ENCODE peak calls at places on chromosomes 5 and 9, in seven cellular contexts. One of them, this sample, is unnamed.

GRCh38 chr9:107838766-107839165 is 349.2 kb upstream of the KLF4 start:
- DNase-seq in ovary: no peak
- DNase-seq in stomach: no peak
- DNase-seq in GM12878: no peak
- DNase-seq in A549: no peak
- DNase-seq in suprapubic skin: no peak
- DNase-seq in SK-N-SH: no peak
- DNase-seq in this sample: no peak

GRCh38 chr5:56012281-56012963 is 17.7 kb upstream of the IL6ST start:
- DNase-seq in SK-N-SH: no peak
- DNase-seq in A549: no peak
- DNase-seq in ovary: no peak
- DNase-seq in stomach: peak
- DNase-seq in suprapubic skin: no peak
- DNase-seq in GM12878: no peak
- DNase-seq in this sample: no peak

GRCh38 chr5:109989161-109989560 is 299.4 kb downstream of the MAN2A1 start:
- DNase-seq in suprapubic skin: no peak
- DNase-seq in stomach: no peak
- DNase-seq in A549: no peak
- DNase-seq in SK-N-SH: no peak
- DNase-seq in ovary: no peak
- DNase-seq in GM12878: no peak
- DNase-seq in this sample: no peak

GRCh38 chr5:165029471-165029870 is 1524.1 kb downstream of the MAT2B start:
- DNase-seq in GM12878: no peak
- DNase-seq in SK-N-SH: peak
- DNase-seq in ovary: no peak
- DNase-seq in A549: peak
- DNase-seq in suprapubic skin: no peak
- DNase-seq in stomach: no peak
- DNase-seq in this sample: no peak

GRCh38 chr9:78026416-78026815 is 5.2 kb downstream of the GNAQ start:
- DNase-seq in suprapubic skin: no peak
- DNase-seq in ovary: no peak
- DNase-seq in A549: no peak
- DNase-seq in GM12878: no peak
- DNase-seq in SK-N-SH: no peak
- DNase-seq in stomach: no peak
- DNase-seq in this sample: no peak

GRCh38 chr5:119966028-119966427 is 336.7 kb downstream of the FAM170A start:
- DNase-seq in ovary: no peak
- DNase-seq in A549: no peak
- DNase-seq in SK-N-SH: no peak
- DNase-seq in GM12878: no peak
- DNase-seq in suprapubic skin: no peak
- DNase-seq in stomach: no peak
- DNase-seq in this sample: no peak

GRCh38 chr9:83706703-83707517 is 848 bp downstream of the UBQLN1 start:
- DNase-seq in suprapubic skin: peak
- DNase-seq in SK-N-SH: peak
- DNase-seq in GM12878: no peak
- DNase-seq in stomach: peak
- DNase-seq in ovary: no peak
- DNase-seq in A549: peak
- DNase-seq in this sample: peak

GRCh38 chr9:127977877-127978647 is 2.7 kb downstream of the EEIG1 start:
- DNase-seq in A549: peak
- DNase-seq in ovary: peak
- DNase-seq in GM12878: no peak
- DNase-seq in stomach: peak
- DNase-seq in SK-N-SH: no peak
- DNase-seq in suprapubic skin: no peak
- DNase-seq in this sample: peak

GRCh38 chr9:16196206-16196605 is 643.4 kb downstream of the CCDC171 start:
- DNase-seq in GM12878: no peak
- DNase-seq in stomach: no peak
- DNase-seq in suprapubic skin: no peak
- DNase-seq in A549: no peak
- DNase-seq in SK-N-SH: no peak
- DNase-seq in ovary: no peak
- DNase-seq in this sample: no peak

GRCh38 chr9:99000480-99001395 is 57.0 kb downstream of the COL15A1 start:
- DNase-seq in A549: peak
- DNase-seq in stomach: peak
- DNase-seq in SK-N-SH: peak
- DNase-seq in suprapubic skin: peak
- DNase-seq in ovary: no peak
- DNase-seq in GM12878: peak
- DNase-seq in this sample: no peak

GRCh38 chr9:128552744-128553221 is 396 bp downstream of the SPTAN1 start:
- DNase-seq in suprapubic skin: peak
- DNase-seq in ovary: peak
- DNase-seq in SK-N-SH: peak
- DNase-seq in stomach: peak
- DNase-seq in GM12878: no peak
- DNase-seq in A549: peak
- DNase-seq in this sample: peak

GRCh38 chr5:173740400-173740799 is 124.0 kb upstream of the BOD1 start:
- DNase-seq in stomach: no peak
- DNase-seq in SK-N-SH: no peak
- DNase-seq in GM12878: no peak
- DNase-seq in A549: no peak
- DNase-seq in ovary: no peak
- DNase-seq in suprapubic skin: no peak
- DNase-seq in this sample: no peak

GRCh38 chr9:21761309-21761901 is 41.0 kb upstream of the MTAP start:
- DNase-seq in SK-N-SH: no peak
- DNase-seq in suprapubic skin: no peak
- DNase-seq in stomach: no peak
- DNase-seq in A549: no peak
- DNase-seq in GM12878: peak
- DNase-seq in ovary: no peak
- DNase-seq in this sample: no peak

GRCh38 chr9:136254381-136255165 is 9.0 kb upstream of the QSOX2 start:
- DNase-seq in SK-N-SH: no peak
- DNase-seq in GM12878: no peak
- DNase-seq in suprapubic skin: no peak
- DNase-seq in ovary: peak
- DNase-seq in stomach: no peak
- DNase-seq in A549: peak
- DNase-seq in this sample: no peak

GRCh38 chr9:128098017-128098935 is 29.3 kb downstream of the PTGES2 start:
- DNase-seq in ovary: peak
- DNase-seq in SK-N-SH: peak
- DNase-seq in A549: peak
- DNase-seq in GM12878: no peak
- DNase-seq in stomach: peak
- DNase-seq in suprapubic skin: peak
- DNase-seq in this sample: peak

DNA sequence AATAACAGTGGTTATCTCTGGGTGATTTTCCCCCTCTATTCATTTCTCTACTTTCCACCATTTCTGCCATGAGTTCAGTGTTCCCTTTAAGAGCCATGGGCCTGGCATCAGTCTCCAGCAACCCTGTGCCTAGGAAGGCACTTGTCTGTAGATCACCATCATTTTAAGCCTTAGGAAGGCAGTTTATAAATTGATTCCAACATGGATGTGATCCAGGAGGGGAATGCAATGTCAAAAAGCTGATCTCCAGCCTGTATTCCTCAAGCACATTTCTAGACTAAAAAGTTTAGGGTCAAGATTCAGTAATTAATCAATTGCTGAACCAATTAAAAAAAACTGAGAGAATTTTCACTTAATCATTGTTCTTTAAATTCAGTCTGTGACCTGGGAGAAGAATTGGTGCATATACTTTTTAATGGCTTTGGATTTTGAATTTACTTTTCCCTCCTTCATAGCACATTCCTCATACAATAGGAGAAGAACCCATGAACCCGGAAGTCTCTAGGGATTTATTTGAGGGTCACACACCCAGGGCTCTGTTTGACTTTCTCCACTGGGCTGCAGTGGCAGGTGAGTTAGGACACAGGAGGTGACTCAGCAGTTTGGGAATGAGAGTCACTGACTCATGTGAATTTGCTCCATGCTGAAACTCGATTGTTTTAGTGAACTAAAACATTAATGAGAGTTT is 6.1 kb upstream of the ERMP1 start:
- DNase-seq in stomach: peak
- DNase-seq in ovary: no peak
- DNase-seq in SK-N-SH: no peak
- DNase-seq in suprapubic skin: no peak
- DNase-seq in GM12878: no peak
- DNase-seq in A549: peak
- DNase-seq in this sample: no peak
- TF ChIP-seq EP300 in stomach: no peak
- TF ChIP-seq EP300 in ovary: no peak
- TF ChIP-seq EP300 in SK-N-SH: no peak
- TF ChIP-seq EP300 in suprapubic skin: no peak
- TF ChIP-seq EP300 in GM12878: no peak
- TF ChIP-seq EP300 in A549: no peak
- TF ChIP-seq EP300 in this sample: no peak

GRCh38 chr5:113488645-113489184 is 462 bp upstream of the MCC start:
- DNase-seq in ovary: no peak
- DNase-seq in suprapubic skin: no peak
- DNase-seq in GM12878: no peak
- DNase-seq in SK-N-SH: no peak
- DNase-seq in A549: peak
- DNase-seq in stomach: no peak
- DNase-seq in this sample: no peak
- H3K4me3 ChIP-seq in ovary: peak
- H3K4me3 ChIP-seq in suprapubic skin: peak
- H3K4me3 ChIP-seq in GM12878: peak
- H3K4me3 ChIP-seq in SK-N-SH: peak
- H3K4me3 ChIP-seq in A549: peak
- H3K4me3 ChIP-seq in stomach: peak
- H3K4me3 ChIP-seq in this sample: peak

DNA sequence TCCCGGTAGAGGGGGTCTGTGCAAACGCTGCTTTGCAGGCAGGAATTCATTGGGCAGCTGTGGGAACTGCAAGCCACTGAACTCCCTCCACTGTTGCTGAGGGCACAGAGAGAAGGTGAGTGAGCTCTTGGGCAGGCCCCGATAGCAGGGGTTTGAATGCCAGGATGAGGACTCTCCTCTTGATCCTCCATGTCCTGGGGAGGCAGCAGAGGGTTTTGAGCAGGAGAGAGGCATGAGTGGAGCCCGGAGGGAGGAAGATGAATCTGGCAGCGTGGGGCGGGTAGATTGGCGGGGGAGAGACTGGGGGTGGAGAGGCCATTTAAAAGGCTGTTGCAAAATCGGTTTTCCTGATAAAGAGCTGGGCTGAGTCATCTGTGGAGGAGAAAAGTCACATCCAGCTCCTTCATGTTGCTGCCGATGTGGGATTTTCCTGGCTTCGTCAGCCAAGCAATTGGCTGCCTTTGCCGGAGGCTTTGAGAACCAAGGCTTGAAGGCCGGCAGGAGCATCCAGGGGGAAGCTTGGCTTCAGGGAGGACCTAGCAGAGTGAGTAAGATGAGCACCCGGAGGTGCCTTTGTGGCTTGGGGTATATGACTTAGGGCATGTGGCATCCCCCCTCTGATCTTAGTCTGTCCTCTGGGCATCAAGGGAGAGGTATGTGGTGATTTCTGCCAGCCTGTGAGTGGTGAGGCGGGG is at the start of gene SYNPO:
- DNase-seq in stomach: peak
- DNase-seq in SK-N-SH: peak
- DNase-seq in A549: peak
- DNase-seq in ovary: peak
- DNase-seq in suprapubic skin: no peak
- DNase-seq in GM12878: no peak
- DNase-seq in this sample: peak
- TF ChIP-seq EP300 in stomach: no peak
- TF ChIP-seq EP300 in SK-N-SH: peak
- TF ChIP-seq EP300 in A549: peak
- TF ChIP-seq EP300 in ovary: peak
- TF ChIP-seq EP300 in suprapubic skin: no peak
- TF ChIP-seq EP300 in GM12878: no peak
- TF ChIP-seq EP300 in this sample: no peak

GRCh38 chr9:6106576-6107339 is 91.3 kb upstream of the RANBP6 start:
- DNase-seq in GM12878: peak
- DNase-seq in A549: peak
- DNase-seq in SK-N-SH: peak
- DNase-seq in suprapubic skin: no peak
- DNase-seq in stomach: no peak
- DNase-seq in ovary: no peak
- DNase-seq in this sample: no peak
- H3K4me3 ChIP-seq in GM12878: no peak
- H3K4me3 ChIP-seq in A549: no peak
- H3K4me3 ChIP-seq in SK-N-SH: no peak
- H3K4me3 ChIP-seq in suprapubic skin: no peak
- H3K4me3 ChIP-seq in stomach: no peak
- H3K4me3 ChIP-seq in ovary: no peak
- H3K4me3 ChIP-seq in this sample: no peak

GRCh38 chr9:73166453-73166852 is 14.8 kb downstream of the ANXA1 start:
- DNase-seq in ovary: no peak
- DNase-seq in stomach: no peak
- DNase-seq in GM12878: no peak
- DNase-seq in suprapubic skin: no peak
- DNase-seq in A549: no peak
- DNase-seq in SK-N-SH: no peak
- DNase-seq in this sample: no peak

GRCh38 chr9:73173526-73174411 is 22.1 kb downstream of the ANXA1 start:
- DNase-seq in suprapubic skin: no peak
- DNase-seq in SK-N-SH: no peak
- DNase-seq in ovary: no peak
- DNase-seq in stomach: no peak
- DNase-seq in GM12878: no peak
- DNase-seq in A549: peak
- DNase-seq in this sample: no peak

GRCh38 chr9:73167614-73168013 is 15.9 kb downstream of the ANXA1 start:
- DNase-seq in SK-N-SH: no peak
- DNase-seq in GM12878: no peak
- DNase-seq in A549: no peak
- DNase-seq in ovary: no peak
- DNase-seq in stomach: no peak
- DNase-seq in suprapubic skin: no peak
- DNase-seq in this sample: no peak

GRCh38 chr9:73172811-73173210 is 21.1 kb downstream of the ANXA1 start:
- DNase-seq in SK-N-SH: no peak
- DNase-seq in GM12878: no peak
- DNase-seq in suprapubic skin: no peak
- DNase-seq in A549: peak
- DNase-seq in ovary: no peak
- DNase-seq in stomach: no peak
- DNase-seq in this sample: no peak

GRCh38 chr9:73170185-73170957 is 18.7 kb downstream of the ANXA1 start:
- DNase-seq in ovary: no peak
- DNase-seq in SK-N-SH: no peak
- DNase-seq in suprapubic skin: no peak
- DNase-seq in A549: no peak
- DNase-seq in stomach: no peak
- DNase-seq in GM12878: no peak
- DNase-seq in this sample: no peak
- TF ChIP-seq EP300 in ovary: no peak
- TF ChIP-seq EP300 in SK-N-SH: no peak
- TF ChIP-seq EP300 in suprapubic skin: no peak
- TF ChIP-seq EP300 in A549: no peak
- TF ChIP-seq EP300 in stomach: no peak
- TF ChIP-seq EP300 in GM12878: no peak
- TF ChIP-seq EP300 in this sample: no peak